ENCODE peak calls at places on chromosomes 2 and 18, in seven cellular contexts. T is upper lobe of right lung; S is adipocyte; O is endodermal cell; E is right atrium auricular region; H is naive thymus-derived CD4-positive, alpha-beta T cell; N is fibroblast of mammary gland. M is an unnamed sample.

GRCh38 chr2:48343571-48344440 is 186.1 kb upstream of the STON1 start:
- DNase-seq in E (no peak), N (peak), H (peak), T (no peak), O (no peak), S (peak), M (no peak)

GRCh38 chr2:219631406-219631891 is 4.0 kb downstream of the SLC4A3 start:
- DNase-seq in S (no peak), E (no peak), T (no peak), H (no peak), O (peak), N (no peak), M (no peak)

GRCh38 chr2:42456126-42456839 is 37.5 kb downstream of the KCNG3 start:
- DNase-seq in T (no peak), N (no peak), H (no peak), S (no peak), E (no peak), O (no peak), M (no peak)

GRCh38 chr2:161418715-161419337 is 2.7 kb downstream of the TBR1 start:
- DNase-seq in T (no peak), E (no peak), S (peak), N (no peak), H (no peak), O (peak), M (no peak)

GRCh38 chr2:110731064-110731463 is 1.3 kb upstream of the ACOXL start:
- DNase-seq in S (no peak), N (no peak), T (no peak), O (no peak), H (no peak), E (no peak), M (no peak)

GRCh38 chr18:75116809-75117208 is 92.1 kb downstream of the PTGR3 start:
- DNase-seq in T (no peak), S (no peak), N (no peak), H (no peak), E (no peak), O (no peak), M (no peak)

GRCh38 chr2:118988706-118989105 is 46.7 kb downstream of the MARCO start:
- DNase-seq in S (no peak), O (no peak), H (no peak), T (peak), E (no peak), N (no peak), M (no peak)

GRCh38 chr2:84701880-84702279 is 179.0 kb downstream of the TRABD2A start:
- DNase-seq in S (peak), E (no peak), O (no peak), N (peak), T (no peak), H (no peak), M (no peak)

GRCh38 chr2:161077367-161078210 is 82.6 kb upstream of the TANK start:
- DNase-seq in H (peak), E (no peak), T (no peak), O (no peak), N (peak), S (no peak), M (peak)

GRCh38 chr2:137964066-137964858 is at the start of gene HNMT:
- DNase-seq in N (peak), O (peak), H (no peak), E (peak), T (peak), S (peak), M (no peak)

GRCh38 chr18:56517181-56517580 is 121.2 kb downstream of the TXNL1 start:
- DNase-seq in E (no peak), O (no peak), H (no peak), S (no peak), T (no peak), N (peak), M (no peak)

GRCh38 chr18:75029456-75029855 is 179.5 kb downstream of the PTGR3 start:
- DNase-seq in E (no peak), N (no peak), O (no peak), S (no peak), H (peak), T (no peak), M (peak)

GRCh38 chr18:63619661-63620060 is 24.4 kb downstream of the SERPINB4 start:
- DNase-seq in H (no peak), O (no peak), E (no peak), N (peak), S (no peak), T (no peak), M (no peak)

GRCh38 chr2:174775586-174775985 is 11.3 kb upstream of the CHRNA1 start:
- DNase-seq in O (peak), T (no peak), E (no peak), N (no peak), H (no peak), S (no peak), M (no peak)

GRCh38 chr18:26902296-26902695 is 36.8 kb upstream of the AQP4 start:
- DNase-seq in O (no peak), N (no peak), E (no peak), S (no peak), T (no peak), H (no peak), M (no peak)

GRCh38 chr2:130241041-130241707 is 42.9 kb upstream of the TUBA3E start:
- DNase-seq in N (peak), E (no peak), T (no peak), H (no peak), S (no peak), O (no peak), M (no peak)

GRCh38 chr2:136917281-136917680 is 151.9 kb downstream of the THSD7B start:
- DNase-seq in E (no peak), T (no peak), O (peak), N (no peak), H (no peak), S (no peak), M (no peak)

GRCh38 chr2:195202163-195202845 is 454.7 kb upstream of the SLC39A10 start:
- DNase-seq in O (no peak), N (peak), T (no peak), S (no peak), H (peak), E (no peak), M (no peak)

GRCh38 chr2:179340678-179341077 is 76.0 kb upstream of the SESTD1 start:
- DNase-seq in H (no peak), N (peak), T (no peak), E (no peak), O (no peak), S (peak), M (no peak)

GRCh38 chr2:96359866-96360265 is 24.3 kb downstream of the NCAPH start:
- DNase-seq in E (no peak), S (no peak), N (no peak), T (no peak), H (no peak), O (no peak), M (no peak)

GRCh38 chr2:36177282-36177681 is 178.3 kb upstream of the CRIM1 start:
- DNase-seq in O (no peak), T (no peak), E (no peak), H (no peak), N (no peak), S (no peak), M (no peak)

GRCh38 chr2:10447300-10448207 is 573 bp downstream of the ODC1 start:
- DNase-seq in T (peak), E (no peak), H (no peak), N (peak), S (peak), O (no peak), M (peak)

GRCh38 chr2:102166189-102166845 is 20.5 kb upstream of the IL1RL2 start:
- DNase-seq in T (no peak), S (peak), O (no peak), N (peak), H (no peak), E (no peak), M (no peak)

GRCh38 chr2:184367211-184367610 is 231.1 kb upstream of the ZNF804A start:
- DNase-seq in O (no peak), S (no peak), H (no peak), T (no peak), E (no peak), N (no peak), M (no peak)

GRCh38 chr2:33839791-33840190 is 240.7 kb upstream of the FAM98A start:
- DNase-seq in H (no peak), O (no peak), S (no peak), T (no peak), N (no peak), E (no peak), M (no peak)

GRCh38 chr2:37323770-37324535 is 680 bp downstream of the PRKD3 start:
- DNase-seq in H (peak), T (peak), O (no peak), E (no peak), S (peak), N (peak), M (peak)

GRCh38 chr2:57084697-57085281 is 901.0 kb downstream of the CCDC85A start:
- DNase-seq in E (no peak), S (no peak), T (no peak), N (no peak), H (no peak), O (no peak), M (no peak)

GRCh38 chr2:71944183-71944550 is 203.5 kb downstream of the CYP26B1 start:
- DNase-seq in O (peak), N (no peak), H (no peak), S (no peak), E (peak), T (peak), M (no peak)

GRCh38 chr2:238277695-238278094 is 10.7 kb downstream of the PER2 start:
- DNase-seq in O (peak), N (no peak), E (no peak), T (no peak), H (no peak), S (no peak), M (no peak)

GRCh38 chr18:49041677-49042570 is 91.2 kb upstream of the SMAD7 start:
- DNase-seq in E (peak), O (peak), H (peak), T (no peak), N (peak), S (peak), M (peak)

GRCh38 chr2:109134741-109135571 is 6.0 kb downstream of the SH3RF3 start:
- DNase-seq in S (no peak), T (no peak), H (no peak), O (no peak), N (no peak), E (no peak), M (no peak)

GRCh38 chr2:8597526-8598225 is 84.2 kb upstream of the ID2 start:
- DNase-seq in E (no peak), H (no peak), T (peak), S (no peak), N (no peak), O (peak), M (no peak)

GRCh38 chr18:54805571-54806334 is 22.5 kb upstream of the RAB27B start:
- DNase-seq in S (peak), E (no peak), T (no peak), N (peak), H (no peak), O (no peak), M (no peak)

GRCh38 chr2:32680937-32681336 is 53.1 kb downstream of the TTC27 start:
- DNase-seq in H (no peak), O (no peak), N (peak), S (no peak), E (no peak), T (no peak), M (no peak)

GRCh38 chr2:200383380-200384110 is 77.1 kb downstream of the SPATS2L start:
- DNase-seq in S (peak), T (no peak), E (no peak), O (no peak), N (peak), H (peak), M (no peak)

GRCh38 chr2:118059919-118060478 is 28.3 kb upstream of the INSIG2 start:
- DNase-seq in E (no peak), S (peak), O (no peak), N (peak), H (no peak), T (no peak), M (no peak)

GRCh38 chr2:229408356-229408755 is 137.3 kb upstream of the PID1 start:
- DNase-seq in O (no peak), T (no peak), N (peak), H (no peak), E (peak), S (peak), M (no peak)

GRCh38 chr2:39506215-39506614 is 69.1 kb upstream of the MAP4K3 start:
- DNase-seq in T (no peak), H (no peak), O (no peak), N (no peak), E (no peak), S (no peak), M (no peak)

GRCh38 chr2:39504790-39505335 is 67.8 kb upstream of the MAP4K3 start:
- DNase-seq in S (peak), E (no peak), O (no peak), H (no peak), N (peak), T (no peak), M (no peak)

GRCh38 chr2:39501412-39501811 is 64.3 kb upstream of the MAP4K3 start:
- DNase-seq in T (no peak), N (no peak), S (no peak), O (no peak), E (no peak), H (no peak), M (no peak)

GRCh38 chr2:39499336-39499735 is 62.3 kb upstream of the MAP4K3 start:
- DNase-seq in T (no peak), E (no peak), H (no peak), O (no peak), S (no peak), N (no peak), M (no peak)

GRCh38 chr2:39503277-39503676 is 66.2 kb upstream of the MAP4K3 start:
- DNase-seq in O (no peak), N (no peak), H (no peak), E (no peak), T (no peak), S (no peak), M (no peak)
- H3K4me3 ChIP-seq in O (no peak), N (no peak), H (no peak), E (no peak), T (no peak), S (no peak), M (no peak)

GRCh38 chr2:241187835-241188234 is 642 bp upstream of the ANO7 start:
- DNase-seq in T (no peak), O (no peak), N (no peak), H (no peak), S (no peak), E (no peak), M (no peak)
- H3K4me3 ChIP-seq in T (no peak), O (no peak), N (no peak), H (no peak), S (no peak), E (no peak), M (no peak)

DNA sequence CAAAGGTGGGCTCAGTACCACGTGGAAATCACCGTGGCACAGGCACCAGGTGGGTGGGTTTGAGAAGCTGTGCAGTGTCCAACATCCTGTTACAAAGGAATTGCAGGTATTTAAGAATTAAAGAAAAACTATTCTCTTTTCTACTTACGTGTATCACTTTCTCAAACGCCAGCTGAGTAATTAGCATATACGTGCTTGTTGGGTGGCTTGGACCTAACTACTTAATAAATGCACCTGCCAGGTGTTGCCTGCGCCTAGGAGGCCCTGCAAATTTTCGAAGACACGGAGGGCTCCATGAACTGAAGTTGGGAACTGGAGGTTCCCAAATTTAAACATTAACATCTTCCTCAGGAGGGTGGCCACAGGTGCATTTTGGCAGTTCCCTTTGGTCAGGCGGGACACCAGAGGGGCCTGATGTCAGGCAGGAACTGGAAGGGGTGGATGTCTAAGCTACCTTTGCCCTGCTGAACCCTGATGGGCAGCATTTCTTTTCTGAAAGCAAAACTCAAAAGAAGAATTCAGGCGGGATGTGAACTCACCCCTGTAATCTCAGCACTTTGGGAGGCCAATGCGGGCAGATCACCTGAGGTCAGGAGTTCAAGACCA is 84.8 kb downstream of the HS6ST1 start:
- DNase-seq in E (peak), S (no peak), O (no peak), T (peak), N (no peak), H (no peak), M (no peak)
- H3K4me3 ChIP-seq in E (peak), S (peak), O (peak), T (peak), N (no peak), H (peak), M (peak)

GRCh38 chr18:6879508-6880195 is 150.1 kb downstream of the ARHGAP28 start:
- DNase-seq in E (no peak), H (no peak), T (no peak), O (peak), S (no peak), N (no peak), M (no peak)
- H3K4me3 ChIP-seq in E (no peak), H (no peak), T (no peak), O (no peak), S (no peak), N (no peak), M (no peak)

GRCh38 chr2:159714586-159714930 is 2.3 kb downstream of the MARCHF7 start:
- DNase-seq in T (no peak), N (no peak), O (no peak), E (no peak), H (no peak), S (no peak), M (no peak)
- H3K4me3 ChIP-seq in T (peak), N (peak), O (peak), E (no peak), H (peak), S (peak), M (peak)

GRCh38 chr18:28124239-28125029 is 52.5 kb downstream of the CDH2 start:
- DNase-seq in H (no peak), N (peak), O (no peak), E (no peak), T (no peak), S (peak), M (no peak)
- H3K4me3 ChIP-seq in H (no peak), N (no peak), O (no peak), E (no peak), T (no peak), S (no peak), M (no peak)

GRCh38 chr2:44168684-44169154 is at the start of gene PPM1B:
- DNase-seq in O (no peak), E (peak), H (no peak), N (no peak), S (no peak), T (peak), M (peak)

GRCh38 chr2:44170337-44170736 is 1.7 kb downstream of the PPM1B start:
- DNase-seq in H (no peak), T (no peak), N (peak), O (no peak), S (peak), E (no peak), M (no peak)

GRCh38 chr2:44169155-44169898 is 652 bp downstream of the PPM1B start:
- DNase-seq in E (no peak), T (peak), H (peak), S (peak), N (peak), O (peak), M (peak)

GRCh38 chr2:44172576-44172975 is 3.9 kb downstream of the PPM1B start:
- DNase-seq in O (no peak), N (no peak), S (no peak), E (no peak), T (no peak), H (no peak), M (no peak)

DNA sequence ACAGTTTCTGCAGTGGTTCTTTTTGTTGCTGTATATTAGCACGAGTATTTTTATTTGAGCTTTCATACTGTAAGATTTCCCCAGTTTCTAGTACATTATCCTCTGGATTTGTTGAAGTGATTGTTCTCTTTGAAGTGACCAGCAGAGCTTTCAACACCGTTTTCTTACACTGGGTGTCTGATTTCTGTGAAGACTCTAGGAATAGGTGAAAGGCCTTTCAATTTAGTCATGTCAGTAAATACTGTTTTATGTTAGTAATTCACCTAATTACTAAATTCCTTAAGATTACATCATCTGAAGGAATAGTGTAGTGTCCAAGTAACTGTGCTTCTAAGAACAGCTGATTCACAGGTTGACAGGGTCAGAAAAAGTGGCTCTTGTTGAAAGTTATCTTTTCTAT is 2.3 kb downstream of the PPM1B start:
- DNase-seq in T (no peak), S (peak), E (no peak), H (no peak), O (no peak), N (peak), M (no peak)
- H3K4me3 ChIP-seq in T (peak), S (peak), E (peak), H (peak), O (peak), N (peak), M (peak)

GRCh38 chr2:240832816-240833497 is 12.9 kb upstream of the KIF1A start:
- DNase-seq in O (no peak), T (peak), E (no peak), H (no peak), S (no peak), N (no peak), M (no peak)
- H3K4me3 ChIP-seq in O (no peak), T (no peak), E (no peak), H (no peak), S (no peak), N (no peak), M (no peak)

M was measured in CD8-positive, alpha-beta T cell.